ENCODE peak calls at places on chromosome 6, in seven cellular contexts. S is posterior vena cava, U is mesothelial cell of epicardium, F is fibroblast of lung, R is iPS-NIHi11, I is head of caudate nucleus, D is T-cell. P is an unnamed sample.

GRCh38 chr6:43887340-43887858 is 117.4 kb downstream of the VEGFA start:
- DNase-seq in S (no peak), U (no peak), F (no peak), R (no peak), I (no peak), D (no peak), P (peak)

GRCh38 chr6:53796451-53796780 is 1.6 kb downstream of the LRRC1 start:
- DNase-seq in S (no peak), U (no peak), F (no peak), R (no peak), I (no peak), D (no peak), P (no peak)

GRCh38 chr6:136163260-136163659 is 86.9 kb downstream of the MTFR2 start:
- DNase-seq in S (peak), U (no peak), F (no peak), R (no peak), I (no peak), D (no peak), P (no peak)

GRCh38 chr6:27177454-27178000 is 70.0 kb upstream of the PRSS16 start:
- DNase-seq in S (peak), U (peak), F (peak), R (peak), I (peak), D (peak), P (no peak)

GRCh38 chr6:100432136-100432535 is 32.6 kb downstream of the SIM1 start:
- DNase-seq in S (no peak), U (no peak), F (no peak), R (no peak), I (no peak), D (no peak), P (no peak)

GRCh38 chr6:116929825-116930224 is 52.8 kb downstream of the RFX6 start:
- DNase-seq in S (no peak), U (no peak), F (no peak), R (no peak), I (no peak), D (no peak), P (no peak)

GRCh38 chr6:154931741-154932424 is 63.2 kb upstream of the TIAM2 start:
- DNase-seq in S (no peak), U (no peak), F (peak), R (peak), I (no peak), D (no peak), P (peak)

GRCh38 chr6:7723041-7723447 is 2.9 kb upstream of the BMP6 start:
- DNase-seq in S (peak), U (peak), F (peak), R (peak), I (peak), D (peak), P (peak)

GRCh38 chr6:110816677-110817076 is 1.4 kb upstream of the CDK19 start:
- DNase-seq in S (no peak), U (no peak), F (no peak), R (no peak), I (no peak), D (no peak), P (no peak)

GRCh38 chr6:6007311-6008113 is 787 bp upstream of the NRN1 start:
- DNase-seq in S (peak), U (no peak), F (no peak), R (peak), I (no peak), D (no peak), P (no peak)

GRCh38 chr6:29908710-29909109 is 33.6 kb upstream of the HLA-A start:
- DNase-seq in S (no peak), U (peak), F (no peak), R (no peak), I (no peak), D (no peak), P (no peak)

GRCh38 chr6:116363759-116364158 is 7.0 kb upstream of the DSE start:
- DNase-seq in S (no peak), U (no peak), F (peak), R (no peak), I (no peak), D (no peak), P (no peak)

GRCh38 chr6:145813285-145814034 is 1.1 kb downstream of the FBXO30 start:
- DNase-seq in S (no peak), U (no peak), F (peak), R (no peak), I (no peak), D (no peak), P (peak)

GRCh38 chr6:36840471-36841461 is 1.5 kb upstream of the CPNE5 start:
- DNase-seq in S (no peak), U (no peak), F (no peak), R (peak), I (no peak), D (peak), P (no peak)

P was measured in Caki2.